ENCODE peak calls at places on chromosomes 7 and 10, in eight cellular contexts. A is uterus; F is cardiac muscle cell; O is AG04450; T is kidney; L is fibroblast of the aortic adventitia; Z is CD8-positive, alpha-beta T cell; P is fibroblast of villous mesenchyme. K is an unnamed sample.

GRCh38 chr10:51357170-51357569 is 282.9 kb downstream of the PRKG1 start:
- DNase-seq in T (no peak), L (no peak), O (no peak), Z (no peak), F (no peak), P (no peak), A (no peak), K (no peak)

GRCh38 chr7:18693401-18693800 is 197.9 kb downstream of the HDAC9 start:
- DNase-seq in P (peak; percentile 89), L (peak; percentile 93), Z (no peak), A (peak; percentile 16), T (no peak), O (peak; percentile 63), F (peak; percentile 92), K (peak; percentile 94)

GRCh38 chr10:80909254-80909653 is 371.6 kb downstream of the SH2D4B start:
- DNase-seq in F (no peak), L (no peak), P (no peak), A (no peak), T (no peak), Z (no peak), O (no peak), K (no peak)

GRCh38 chr10:61918140-61918539 is 16.6 kb downstream of the ARID5B start:
- DNase-seq in T (no peak), F (no peak), L (no peak), O (no peak), A (no peak), P (no peak), Z (no peak), K (no peak)

GRCh38 chr10:11146402-11147171 is 128.9 kb downstream of the CELF2 start:
- DNase-seq in O (no peak), Z (no peak), T (no peak), P (no peak), L (peak; percentile 47), A (no peak), F (peak; percentile 21), K (peak; percentile 48)

GRCh38 chr7:121557034-121557892 is 161.2 kb upstream of the FAM3C start:
- DNase-seq in A (no peak), Z (no peak), L (no peak), O (no peak), P (no peak), T (no peak), F (no peak), K (peak; percentile 24)

GRCh38 chr7:55432937-55433784 is 68.0 kb downstream of the LANCL2 start:
- DNase-seq in A (no peak), O (no peak), F (peak; percentile 47), L (peak; percentile 50), P (peak; percentile 58), Z (no peak), T (no peak), K (peak; percentile 58)

GRCh38 chr10:93376372-93377296 is 105.5 kb downstream of the MYOF start:
- DNase-seq in Z (no peak), A (peak; percentile 68), T (peak; percentile 78), O (peak; percentile 74), L (peak; percentile 95), P (peak; percentile 90), F (peak; percentile 91), K (peak; percentile 90)

GRCh38 chr7:37113661-37114355 is 334.9 kb downstream of the ELMO1 start:
- DNase-seq in F (no peak), A (no peak), O (no peak), T (no peak), P (no peak), Z (no peak), L (no peak), K (peak; percentile 78)

GRCh38 chr7:4725014-4725951 is 43.2 kb downstream of the FOXK1 start:
- DNase-seq in T (peak; percentile 94), O (peak; percentile 80), P (peak; percentile 94), Z (no peak), L (peak; percentile 93), A (peak; percentile 78), F (peak; percentile 92), K (peak; percentile 93)

GRCh38 chr7:91264924-91265681 is 870 bp downstream of the FZD1 start:
- DNase-seq in L (peak; percentile 74), F (peak; percentile 81), T (peak; percentile 84), A (peak; percentile 47), O (no peak), Z (no peak), P (peak; percentile 77), K (peak; percentile 67)

GRCh38 chr10:74081192-74081803 is 69.3 kb downstream of the AP3M1 start:
- DNase-seq in Z (peak; percentile 7), F (peak; percentile 71), O (no peak), A (peak; percentile 42), P (peak; percentile 71), T (no peak), L (peak; percentile 77), K (peak; percentile 64)

GRCh38 chr7:74029991-74030415 is 2.0 kb downstream of the ELN start:
- DNase-seq in L (no peak), P (no peak), O (no peak), Z (no peak), A (peak; percentile 45), T (no peak), F (no peak), K (no peak)

GRCh38 chr10:75428434-75429158 is 2.8 kb upstream of the LRMDA start:
- DNase-seq in P (no peak), Z (no peak), O (no peak), F (no peak), L (peak; percentile 28), T (no peak), A (no peak), K (peak; percentile 64)

GRCh38 chr7:113015038-113015645 is 71.5 kb downstream of the GPR85 start:
- DNase-seq in Z (no peak), L (peak; percentile 71), T (no peak), O (no peak), F (peak; percentile 56), A (no peak), P (peak; percentile 38), K (peak; percentile 61)

GRCh38 chr7:135169141-135169935 is 1.2 kb downstream of the CYREN start:
- DNase-seq in A (no peak), T (no peak), Z (no peak), P (peak; percentile 20), O (no peak), F (peak; percentile 40), L (peak; percentile 59), K (peak; percentile 65)

GRCh38 chr10:117543245-117543998 is 876 bp downstream of the EMX2 start:
- DNase-seq in Z (no peak), F (peak; percentile 34), O (no peak), L (no peak), A (peak; percentile 39), T (peak; percentile 81), P (peak; percentile 18), K (no peak)

GRCh38 chr7:151498495-151498894 is 21.2 kb downstream of the RHEB start:
- DNase-seq in O (no peak), L (no peak), A (no peak), T (no peak), Z (no peak), P (no peak), F (no peak), K (no peak)

GRCh38 chr10:33041783-33042437 is 83.9 kb upstream of the ITGB1 start:
- DNase-seq in P (no peak), O (no peak), L (no peak), F (no peak), T (no peak), A (no peak), Z (no peak), K (no peak)

GRCh38 chr7:17625038-17625437 is 315.3 kb downstream of the SNX13 start:
- DNase-seq in P (peak; percentile 81), T (no peak), Z (no peak), F (peak; percentile 69), L (peak; percentile 90), A (no peak), O (peak; percentile 53), K (peak; percentile 93)

GRCh38 chr10:117162093-117163021 is 24.3 kb upstream of the VAX1 start:
- DNase-seq in T (no peak), O (no peak), F (no peak), A (no peak), P (no peak), Z (no peak), L (no peak), K (no peak)

GRCh38 chr7:132343196-132343595 is 233.1 kb downstream of the PLXNA4 start:
- DNase-seq in Z (no peak), F (peak; percentile 85), A (peak; percentile 41), O (no peak), T (no peak), L (peak; percentile 70), P (no peak), K (peak; percentile 30)

GRCh38 chr7:64947252-64948000 is 43.4 kb downstream of the ZNF117 start:
- DNase-seq in A (no peak), Z (no peak), L (no peak), O (no peak), T (peak; percentile 77), F (no peak), P (no peak), K (no peak)
- H3K4me3 ChIP-seq in A (no peak overlapping the region), Z (no peak overlapping the region), L (peak overlapping the region; percentile 10), O (no peak overlapping the region), T (peak overlapping the region; percentile 37), F (peak overlapping the region; percentile 17), P (no peak overlapping the region), K (peak overlapping the region; percentile 10)

GRCh38 chr7:527723-528122 is 8.1 kb upstream of the PDGFA start:
- DNase-seq in Z (no peak), F (no peak), P (no peak), T (no peak), O (no peak), A (no peak), L (no peak), K (no peak)
- TF ChIP-seq CTCF in Z (no peak), F (no peak), P (no peak), T (no peak), O (no peak), A (no peak), L (no peak), K (no peak)

DNA sequence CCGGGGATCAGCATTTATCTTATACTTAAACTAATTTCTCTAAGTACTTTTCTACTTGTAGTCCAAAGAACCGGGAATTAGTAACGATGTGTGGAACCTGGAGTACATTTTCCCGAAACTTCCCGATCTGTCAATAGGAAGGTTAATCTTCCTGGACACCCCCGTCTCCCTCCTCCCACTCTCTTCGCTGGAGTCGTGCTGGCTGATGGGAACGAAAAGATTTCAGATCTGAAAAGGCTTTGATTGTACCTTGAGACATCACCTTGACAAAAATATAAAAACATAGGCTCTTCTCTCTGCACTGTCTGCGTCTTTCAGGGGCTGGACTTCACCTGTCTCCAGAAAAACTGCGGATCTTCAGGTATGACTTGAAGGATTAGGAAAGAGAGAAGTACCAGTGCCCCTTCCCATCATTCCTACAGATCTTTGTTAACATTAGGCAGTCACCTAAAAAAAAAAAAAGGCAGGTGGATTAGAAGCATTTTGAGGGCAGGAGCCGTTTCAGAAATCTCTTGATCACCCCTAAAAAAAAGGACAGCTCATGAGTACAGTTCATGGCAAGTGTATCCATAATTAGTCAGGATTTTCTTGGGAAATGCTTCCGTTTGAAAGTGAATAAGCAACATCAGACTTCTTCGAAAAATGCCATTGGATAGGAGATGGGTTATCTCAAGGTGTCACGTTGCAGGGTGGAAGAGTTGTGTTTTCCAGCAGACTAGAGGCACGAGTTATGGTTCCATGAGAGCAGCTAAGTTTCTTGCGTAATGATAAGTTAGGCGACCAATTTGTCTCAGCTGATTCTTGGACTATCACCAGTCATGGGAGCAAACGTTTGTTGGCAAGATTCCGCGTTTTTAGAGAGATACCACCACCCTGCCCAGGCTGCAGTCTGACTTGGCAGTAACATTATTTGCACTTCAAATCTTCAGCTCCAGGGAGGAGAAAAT is 7.8 kb upstream of the BAMBI start:
- DNase-seq in A (no peak), O (no peak), Z (no peak), L (peak; percentile 20), F (no peak), T (no peak), P (peak; percentile 36), K (no peak)
- H3K4me3 ChIP-seq in A (peak overlapping the region; percentile 28), O (peak overlapping the region; percentile 63), Z (no peak overlapping the region), L (peak overlapping the region; percentile 65), F (peak overlapping the region; percentile 43), T (peak overlapping the region; percentile 66), P (peak overlapping the region; percentile 59), K (peak overlapping the region; percentile 37)

GRCh38 chr7:27962250-27962649 is 218.3 kb downstream of the JAZF1 start:
- DNase-seq in L (no peak), O (no peak), T (no peak), Z (no peak), A (no peak), P (no peak), F (no peak), K (peak; percentile 35)
- TF ChIP-seq CTCF in L (no peak), O (no peak), T (no peak), Z (no peak), A (no peak), P (no peak), F (no peak), K (no peak)